ENCODE peak calls at places on chromosome 10, in nine cellular contexts. A is HCT116, D is GM12878, V is A549, K is NB4, W is SK-N-SH, M is HepG2, R is K562, L is H1. H is an unnamed sample.

GRCh38 chr10:128210215-128211063 is 84.2 kb upstream of the MKI67 start:
- DNase-seq in A (peak; percentile 32), D (no peak), V (peak; percentile 87), K (peak; percentile 51), W (peak; percentile 87), M (peak; percentile 34), R (peak; percentile 53), L (no peak), H (peak; percentile 56)

GRCh38 chr10:481636-482035 is 207.8 kb downstream of the DIP2C start:
- DNase-seq in A (no peak), D (no peak), V (no peak), K (no peak), W (peak; percentile 74), M (no peak), R (no peak), L (no peak), H (no peak)

GRCh38 chr10:91603931-91604331 is 28.9 kb downstream of the PPP1R3C start:
- DNase-seq in A (no peak), D (no peak), V (no peak), K (no peak), W (no peak), M (no peak), R (no peak), L (no peak), H (peak; percentile 90)

GRCh38 chr10:88996927-88997326 is 6.3 kb downstream of the FAS start:
- DNase-seq in A (no peak), D (peak; percentile 47), V (no peak), K (peak; percentile 77), W (no peak), M (no peak), R (no peak), L (no peak), H (no peak)

GRCh38 chr10:1736180-1736971 is 949 bp downstream of the ADARB2 start:
- DNase-seq in A (no peak), D (no peak), V (no peak), K (no peak), W (peak; percentile 63), M (no peak), R (no peak), L (no peak), H (no peak)

GRCh38 chr10:107474650-107475049 is 310.1 kb upstream of the SORCS1 start:
- DNase-seq in A (no peak), D (no peak), V (no peak), K (no peak), W (no peak), M (no peak), R (no peak), L (no peak), H (no peak)

GRCh38 chr10:21534611-21535493 is 820 bp downstream of the MLLT10 start:
- DNase-seq in A (no peak), D (no peak), V (peak; percentile 31), K (peak; percentile 68), W (peak; percentile 78), M (peak; percentile 60), R (peak; percentile 85), L (no peak), H (peak; percentile 38)

GRCh38 chr10:89153971-89154370 is 53.1 kb downstream of the CH25H start:
- DNase-seq in A (no peak), D (no peak), V (no peak), K (no peak), W (no peak), M (no peak), R (no peak), L (no peak), H (no peak)

GRCh38 chr10:30111340-30111980 is 52.1 kb upstream of the JCAD start:
- DNase-seq in A (no peak), D (no peak), V (no peak), K (no peak), W (no peak), M (no peak), R (no peak), L (no peak), H (peak; percentile 96)

GRCh38 chr10:91339729-91340128 is 70.4 kb upstream of the HECTD2 start:
- DNase-seq in A (no peak), D (no peak), V (no peak), K (no peak), W (no peak), M (no peak), R (no peak), L (no peak), H (no peak)

GRCh38 chr10:89494615-89495014 is 40.8 kb downstream of the SLC16A12 start:
- DNase-seq in A (no peak), D (no peak), V (no peak), K (no peak), W (no peak), M (no peak), R (no peak), L (no peak), H (no peak)

GRCh38 chr10:77391605-77392235 is 245.9 kb downstream of the KCNMA1 start:
- DNase-seq in A (peak; percentile 74), D (no peak), V (peak; percentile 74), K (peak; percentile 66), W (peak; percentile 66), M (peak; percentile 43), R (peak; percentile 76), L (peak; percentile 62), H (peak; percentile 63)

GRCh38 chr10:37681617-37681999 is 175.8 kb downstream of the ZNF248 start:
- DNase-seq in A (no peak), D (no peak), V (no peak), K (no peak), W (no peak), M (no peak), R (no peak), L (no peak), H (no peak)

GRCh38 chr10:92242910-92243671 is 47.8 kb downstream of the CPEB3 start:
- DNase-seq in A (peak; percentile 58), D (no peak), V (no peak), K (peak; percentile 86), W (peak; percentile 74), M (peak; percentile 58), R (peak; percentile 68), L (no peak), H (peak; percentile 75)

GRCh38 chr10:74787457-74787856 is 38.9 kb upstream of the KAT6B start:
- DNase-seq in A (no peak), D (no peak), V (no peak), K (peak; percentile 18), W (no peak), M (no peak), R (no peak), L (no peak), H (no peak)

GRCh38 chr10:17736223-17736622 is 15.8 kb upstream of the TMEM236 start:
- DNase-seq in A (no peak), D (no peak), V (no peak), K (no peak), W (no peak), M (no peak), R (no peak), L (no peak), H (no peak)

GRCh38 chr10:2968401-2968800 is 98.9 kb upstream of the PFKP start:
- DNase-seq in A (no peak), D (no peak), V (no peak), K (no peak), W (no peak), M (no peak), R (no peak), L (no peak), H (no peak)

GRCh38 chr10:32577448-32577847 is 131.5 kb downstream of the CCDC7 start:
- DNase-seq in A (no peak), D (no peak), V (no peak), K (no peak), W (no peak), M (no peak), R (no peak), L (no peak), H (no peak)

GRCh38 chr10:119131512-119132240 is 27.8 kb downstream of the DENND10 start:
- DNase-seq in A (no peak), D (peak; percentile 45), V (no peak), K (peak; percentile 96), W (no peak), M (no peak), R (peak; percentile 51), L (no peak), H (peak; percentile 26)

DNA sequence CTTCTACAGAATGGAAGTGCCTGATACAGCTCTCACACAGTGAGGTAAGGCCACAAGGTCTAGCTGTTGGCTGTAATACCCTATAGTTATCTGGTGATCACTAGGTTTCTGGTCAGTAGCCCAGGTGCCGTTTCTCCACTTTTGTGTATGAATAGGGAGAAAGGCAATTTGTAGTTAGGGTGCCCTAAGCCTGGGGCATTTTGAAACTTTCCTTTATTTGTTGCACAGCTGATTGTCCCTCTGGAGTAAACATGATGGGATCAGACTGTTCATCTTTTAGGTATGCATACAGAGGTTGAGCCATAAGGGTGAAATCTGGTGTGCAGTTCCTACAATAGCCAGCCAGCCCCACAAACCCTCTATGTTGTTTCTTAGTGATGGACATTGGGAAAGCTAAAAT is 112.4 kb downstream of the ANKRD26 start:
- DNase-seq in A (no peak), D (no peak), V (no peak), K (no peak), W (no peak), M (no peak), R (no peak), L (no peak), H (no peak)
- H3K4me3 ChIP-seq in A (no peak overlapping the region), D (no peak overlapping the region), V (no peak overlapping the region), K (no peak overlapping the region), W (no peak overlapping the region), M (no peak overlapping the region), R (no peak overlapping the region), L (no peak overlapping the region), H (no peak overlapping the region)

GRCh38 chr10:70347321-70347720 is 35.1 kb downstream of the LRRC20 start:
- DNase-seq in A (no peak), D (no peak), V (no peak), K (no peak), W (no peak), M (no peak), R (no peak), L (no peak), H (no peak)
- TF ChIP-seq MAX in A (no peak), D (no peak), V (no peak), K (no peak), W (no peak), M (no peak), R (no peak), L (no peak), H (no peak)

DNA sequence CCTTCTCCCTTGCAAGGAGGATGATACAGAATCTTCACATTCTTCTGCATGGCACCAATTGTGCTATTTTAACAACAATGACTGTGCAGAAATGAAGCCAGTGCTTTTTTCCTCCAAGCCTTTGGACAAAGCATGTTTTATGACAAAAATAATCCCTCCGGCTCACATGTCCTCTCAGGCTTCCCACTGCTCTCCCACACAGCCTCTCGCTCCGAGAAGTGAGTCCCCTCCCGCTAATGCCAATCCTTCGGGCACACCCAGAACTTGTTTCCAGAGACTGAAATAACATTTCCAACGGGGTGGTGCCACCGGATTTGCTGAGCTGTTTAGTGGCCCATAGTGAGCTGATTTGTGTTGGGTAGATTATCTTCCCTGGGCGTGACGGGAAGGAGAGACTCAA is 35.8 kb downstream of the RBM17 start:
- DNase-seq in A (no peak), D (no peak), V (no peak), K (no peak), W (no peak), M (no peak), R (no peak), L (no peak), H (no peak)
- H3K4me3 ChIP-seq in A (no peak overlapping the region), D (no peak overlapping the region), V (no peak overlapping the region), K (no peak overlapping the region), W (no peak overlapping the region), M (no peak overlapping the region), R (no peak overlapping the region), L (no peak overlapping the region), H (no peak overlapping the region)

DNA sequence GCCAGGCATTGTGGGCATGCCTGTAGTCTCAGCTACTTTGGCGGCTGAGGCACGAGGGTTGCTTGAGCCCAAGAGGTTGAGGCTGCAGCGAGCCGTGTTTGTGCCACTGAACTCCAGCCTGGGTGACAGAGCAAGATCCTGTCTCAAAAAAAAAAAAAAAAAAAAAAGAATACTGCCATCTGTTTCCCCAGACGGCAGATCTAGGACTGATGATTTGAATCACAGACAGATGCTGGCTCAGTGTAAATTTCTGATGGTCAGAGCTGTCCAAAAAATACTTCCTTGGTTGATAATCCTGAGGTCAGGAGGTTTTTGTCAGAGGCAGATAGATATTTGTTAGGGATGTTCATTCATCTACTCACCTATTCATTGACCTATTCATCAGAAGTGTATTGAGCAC is 130.7 kb downstream of the REEP3 start:
- DNase-seq in A (no peak), D (no peak), V (no peak), K (no peak), W (peak; percentile 52), M (no peak), R (no peak), L (no peak), H (no peak)
- TF ChIP-seq MAX in A (no peak), D (no peak), V (no peak), K (no peak), W (no peak), M (no peak), R (no peak), L (no peak), H (no peak)